ENCODE peak calls at places on chromosomes 11 and 22, in five cellular contexts. A is mammary epithelial cell, E is esophagus squamous epithelium, K is psoas muscle, X is endothelial cell of umbilical vein. W is an unnamed sample. For H3K4me1, the result is how much of the 10 kb centered on the place peaks cover.

GRCh38 chr11:66051371-66051765 is 796 bp upstream of the SF3B2 start:
- DNase-seq in A (no peak), E (no peak), K (no peak), X (no peak), W (no peak)

GRCh38 chr11:47437218-47437745 is 11.0 kb upstream of the PSMC3 start:
- DNase-seq in A (no peak), E (no peak), K (no peak), X (no peak), W (no peak)

GRCh38 chr11:110852925-110853324 is 140.7 kb upstream of the ARHGAP20 start:
- DNase-seq in A (no peak), E (no peak), K (no peak), X (no peak), W (no peak)

GRCh38 chr22:23237201-23237798 is 57.0 kb downstream of the BCR start:
- DNase-seq in A (no peak), E (no peak), K (peak), X (no peak), W (peak)

GRCh38 chr22:19440411-19441195 is 6.9 kb downstream of the C22orf39 start:
- DNase-seq in A (no peak), E (no peak), K (peak), X (no peak), W (no peak)

GRCh38 chr11:44943118-44943517 is 7.6 kb downstream of the TP53I11 start:
- DNase-seq in A (no peak), E (no peak), K (peak), X (peak), W (no peak)

GRCh38 chr11:57458410-57459111 is 1.8 kb upstream of the RTN4RL2 start:
- DNase-seq in A (no peak), E (no peak), K (peak), X (no peak), W (peak)

GRCh38 chr11:1488575-1489180 is 2.1 kb upstream of the MOB2 start:
- DNase-seq in A (no peak), E (no peak), K (peak), X (no peak), W (no peak)

GRCh38 chr11:108929241-108929640 is 264.4 kb downstream of the DDX10 start:
- DNase-seq in A (peak), E (no peak), K (no peak), X (peak), W (no peak)

GRCh38 chr11:2093575-2094353 is 45.4 kb downstream of the IGF2 start:
- DNase-seq in A (peak), E (no peak), K (peak), X (no peak), W (peak)

GRCh38 chr11:36162909-36163434 is 126.3 kb downstream of the COMMD9 start:
- DNase-seq in A (no peak), E (no peak), K (no peak), X (peak), W (no peak)

GRCh38 chr11:31509017-31509411 is 408 bp downstream of the IMMP1L start:
- DNase-seq in A (no peak), E (no peak), K (no peak), X (no peak), W (no peak)

GRCh38 chr22:48356731-48357130 is 1470.9 kb downstream of the BRD1 start:
- DNase-seq in A (no peak), E (no peak), K (peak), X (no peak), W (no peak)

GRCh38 chr11:12764187-12764914 is 90.1 kb downstream of the TEAD1 start:
- DNase-seq in A (no peak), E (no peak), K (no peak), X (no peak), W (no peak)

GRCh38 chr11:34493468-34493867 is 20.1 kb downstream of the ELF5 start:
- DNase-seq in A (no peak), E (no peak), K (no peak), X (no peak), W (no peak)

GRCh38 chr22:35952576-35952975 is 76.0 kb downstream of the RBFOX2 start:
- DNase-seq in A (no peak), E (no peak), K (no peak), X (no peak), W (no peak)
- H3K4me1 ChIP-seq in A (under half), E (under half), K (under half), X (under half), W (under half)

GRCh38 chr11:75527130-75527529 is 1.4 kb upstream of the GDPD5 start:
- DNase-seq in A (no peak), E (no peak), K (no peak), X (no peak), W (no peak)
- H3K4me3 ChIP-seq in A (no peak), E (no peak), K (no peak), X (no peak), W (no peak)

DNA sequence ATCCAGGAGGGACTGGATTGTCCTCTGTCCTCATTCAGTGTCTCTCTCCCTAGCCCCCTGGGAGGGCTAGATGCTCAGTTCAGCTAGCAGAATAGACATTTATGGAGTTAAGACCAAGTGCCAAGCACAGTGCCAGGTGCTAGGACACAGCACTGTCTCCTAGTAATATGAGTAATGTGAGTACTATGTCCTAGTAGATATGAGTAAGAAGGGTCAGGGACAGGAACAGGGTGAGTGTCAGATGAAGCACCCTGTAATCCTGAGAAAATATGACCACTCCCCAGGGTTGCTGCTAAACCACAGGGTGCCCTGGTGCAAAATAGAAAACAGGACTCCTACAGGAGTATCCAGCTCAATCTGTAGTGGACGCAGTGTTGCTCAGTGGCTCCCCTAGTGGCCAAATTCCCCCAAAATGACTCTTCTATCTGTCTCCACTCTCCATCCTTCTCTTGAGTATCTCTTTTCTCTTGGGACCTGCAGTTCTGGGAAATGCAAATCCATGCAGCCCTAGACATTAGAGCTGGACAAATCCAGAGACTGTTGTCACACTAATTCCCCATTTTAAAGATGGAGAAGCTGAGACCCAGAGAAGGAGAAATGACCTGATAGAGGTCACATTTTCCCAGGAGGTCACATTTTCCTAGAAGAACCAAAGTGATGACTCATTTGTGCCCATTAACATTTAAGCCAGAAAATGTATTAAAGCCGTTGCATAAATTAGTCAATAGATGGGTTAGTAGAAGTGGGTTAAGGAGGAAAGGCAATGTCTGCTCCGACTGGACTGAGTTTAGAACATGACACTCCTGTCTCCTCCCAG is 214.3 kb downstream of the NXPE2 start:
- DNase-seq in A (no peak), E (no peak), K (no peak), X (no peak), W (no peak)
- TF ChIP-seq CTCF in A (peak), E (peak), K (peak), X (no peak), W (no peak)

GRCh38 chr11:68503281-68503687 is 42.7 kb downstream of the PPP6R3 start:
- DNase-seq in A (no peak), E (no peak), K (no peak), X (peak), W (no peak)
- H3K4me1 ChIP-seq in A (under half), E (half or more), K (half or more), X (under half), W (half or more)

GRCh38 chr22:46590334-46590733 is 29.9 kb upstream of the GRAMD4 start:
- DNase-seq in A (no peak), E (no peak), K (peak), X (no peak), W (peak)

GRCh38 chr22:46593996-46594946 is 25.9 kb upstream of the GRAMD4 start:
- DNase-seq in A (no peak), E (no peak), K (no peak), X (no peak), W (no peak)

GRCh38 chr22:46591890-46592289 is 28.3 kb upstream of the GRAMD4 start:
- DNase-seq in A (no peak), E (no peak), K (no peak), X (no peak), W (peak)

GRCh38 chr22:46593211-46593676 is 26.9 kb upstream of the GRAMD4 start:
- DNase-seq in A (no peak), E (no peak), K (no peak), X (no peak), W (no peak)

GRCh38 chr22:46592390-46592872 is 27.8 kb upstream of the GRAMD4 start:
- DNase-seq in A (peak), E (no peak), K (no peak), X (peak), W (peak)
- H3K4me3 ChIP-seq in A (no peak), E (no peak), K (peak), X (no peak), W (peak)

W was measured in heart left ventricle.